ENCODE peak calls at places on chromosomes 11 and 22, in four cellular contexts. L, Y, K and M are unnamed samples.

GRCh38 chr11:98561877-98562395 is 458.8 kb upstream of the CNTN5 start:
- DNase-seq in Y (no peak), K (no peak), L (no peak), M (no peak)

GRCh38 chr11:111797145-111797581 is 31.0 kb upstream of the PPP2R1B start:
- DNase-seq in Y (peak; percentile 34), L (no peak), K (no peak), M (no peak)

GRCh38 chr11:114606003-114606801 is 10.6 kb upstream of the NXPE4 start:
- DNase-seq in Y (no peak), L (no peak), K (no peak), M (no peak)

GRCh38 chr11:74268451-74268850 is 43.0 kb downstream of the P4HA3 start:
- DNase-seq in Y (no peak), L (no peak), K (no peak), M (no peak)

GRCh38 chr11:64250875-64251721 is at the start of gene PLCB3:
- DNase-seq in K (no peak), Y (no peak), L (peak; percentile 83), M (peak; percentile 69)

GRCh38 chr11:35845860-35846259 is 98.0 kb upstream of the LDLRAD3 start:
- DNase-seq in K (no peak), L (no peak), Y (no peak), M (no peak)

GRCh38 chr11:34910817-34911216 is 5.4 kb downstream of the APIP start:
- DNase-seq in K (no peak), Y (no peak), L (no peak), M (no peak)

GRCh38 chr11:89463381-89463780 is 27.8 kb downstream of the NOX4 start:
- DNase-seq in K (no peak), L (no peak), Y (no peak), M (no peak)

GRCh38 chr11:14189874-14190273 is 169.1 kb downstream of the RRAS2 start:
- DNase-seq in K (no peak), Y (no peak), L (no peak), M (no peak)

GRCh38 chr11:27293500-27294417 is 69.3 kb downstream of the CCDC34 start:
- DNase-seq in L (no peak), Y (no peak), K (peak; percentile 16), M (no peak)

GRCh38 chr22:38868886-38869381 is 3.1 kb downstream of the CBX6 start:
- DNase-seq in L (peak; percentile 84), Y (no peak), K (peak; percentile 64), M (peak; percentile 70)

GRCh38 chr11:117744471-117745280 is 52.3 kb downstream of the DSCAML1 start:
- DNase-seq in Y (no peak), K (no peak), L (no peak), M (no peak)

GRCh38 chr11:116543099-116543498 is 229.7 kb downstream of the BUD13 start:
- DNase-seq in L (no peak), Y (no peak), K (no peak), M (no peak)

GRCh38 chr11:92751594-92751993 is 217.9 kb upstream of the MTNR1B start:
- DNase-seq in Y (no peak), L (no peak), K (no peak), M (no peak)
- TF ChIP-seq FOXK2 in Y (no peak), L (no peak), K (no peak), M (no peak)

GRCh38 chr11:126083829-126084607 is 21.4 kb upstream of the CDON start:
- DNase-seq in L (no peak), Y (no peak), K (no peak), M (no peak)
- TF ChIP-seq FOXK2 in L (no peak), Y (no peak), K (no peak), M (no peak)

DNA sequence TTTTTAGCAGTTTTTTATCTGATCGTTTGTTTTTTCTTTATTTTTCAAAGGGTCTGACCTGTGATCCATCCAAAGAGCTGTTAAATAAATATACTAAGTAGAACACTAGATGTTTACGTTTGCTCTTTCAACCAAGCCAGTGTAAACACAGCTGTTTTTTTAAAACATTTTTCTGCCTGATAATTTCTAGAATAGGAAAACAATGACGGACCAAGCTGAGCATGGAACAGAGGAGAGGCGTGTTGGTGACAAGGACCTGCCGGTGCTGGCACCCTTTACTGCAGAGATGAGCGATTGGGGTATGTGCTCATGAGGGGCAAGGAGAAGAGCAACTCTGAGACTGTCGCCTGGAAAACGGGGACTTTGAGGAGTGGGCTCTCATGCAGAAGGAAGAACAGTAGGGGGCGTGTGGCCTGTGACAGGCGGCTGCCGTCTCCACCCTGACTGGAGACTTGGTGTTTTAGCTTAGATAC is 28.6 kb upstream of the PANX2 start:
- DNase-seq in Y (no peak), K (no peak), L (no peak), M (no peak)
- TF ChIP-seq FOXK2 in Y (no peak), K (no peak), L (no peak), M (no peak)

GRCh38 chr11:8735094-8735493 is 52.5 kb downstream of the RPL27A start:
- DNase-seq in L (no peak), Y (no peak), K (no peak), M (no peak)

GRCh38 chr11:8733847-8734246 is 51.3 kb downstream of the RPL27A start:
- DNase-seq in Y (no peak), L (no peak), K (peak; percentile 72), M (no peak)

GRCh38 chr11:8740156-8740555 is 57.6 kb downstream of the RPL27A start:
- DNase-seq in K (no peak), Y (no peak), L (no peak), M (no peak)

GRCh38 chr11:8744423-8744822 is 61.8 kb downstream of the RPL27A start:
- DNase-seq in K (no peak), L (no peak), Y (no peak), M (no peak)

DNA sequence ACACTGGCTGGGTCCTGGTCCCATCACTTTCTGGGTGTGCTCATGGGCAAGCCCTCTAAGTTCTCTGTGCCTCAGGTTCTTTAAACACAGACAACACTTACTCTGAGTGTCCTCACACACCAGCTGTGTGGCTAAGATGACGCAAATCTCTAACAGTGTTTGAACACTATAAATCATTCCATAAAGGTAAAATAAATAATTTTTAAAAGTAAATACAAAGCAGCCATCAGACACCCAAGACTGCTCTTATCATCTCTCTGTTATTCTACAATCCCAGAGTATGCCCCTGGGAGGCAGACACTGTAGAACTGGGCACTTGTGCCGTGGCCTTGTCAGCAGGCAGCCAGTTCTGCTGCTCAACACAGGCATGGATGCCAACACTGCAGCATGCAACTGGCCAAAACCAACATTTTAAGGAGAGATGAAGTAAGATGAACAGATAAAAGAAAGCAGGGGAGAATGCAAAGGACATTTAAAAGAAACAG is 56.8 kb downstream of the RPL27A start:
- DNase-seq in K (no peak), Y (no peak), L (no peak), M (no peak)
- TF ChIP-seq FOXK2 in K (no peak), Y (no peak), L (no peak), M (no peak)